ENCODE peak calls at places on chromosomes 3 and 15, in eight cellular contexts. A is AG04450; F is mammary epithelial cell; E is transverse colon; X is stomach; L is uterus; T is CD8-positive, alpha-beta memory T cell; W is osteoblast. O is an unnamed sample. For H3K9me3, the result is how much of the 10 kb centered on the place peaks cover.

GRCh38 chr3:28317438-28318022 is 31.0 kb upstream of the ZCWPW2 start:
- DNase-seq in A (no peak), F (peak), E (peak), X (no peak), L (no peak), T (peak), W (peak), O (no peak)

GRCh38 chr15:95522533-95522932 is 808.0 kb upstream of the NR2F2 start:
- DNase-seq in A (no peak), F (no peak), E (no peak), X (no peak), L (no peak), T (no peak), W (no peak), O (no peak)

GRCh38 chr15:83890584-83890983 is 236.7 kb downstream of the ADAMTSL3 start:
- DNase-seq in A (no peak), F (peak), E (no peak), X (no peak), L (no peak), T (no peak), W (no peak), O (no peak)

GRCh38 chr15:83365370-83365938 is 81.0 kb upstream of the BNC1 start:
- DNase-seq in A (no peak), F (peak), E (peak), X (no peak), L (peak), T (no peak), W (peak), O (no peak)

GRCh38 chr3:134369231-134369741 is 5.0 kb downstream of the AMOTL2 start:
- DNase-seq in A (no peak), F (no peak), E (no peak), X (no peak), L (no peak), T (no peak), W (peak), O (no peak)

GRCh38 chr3:3737511-3737910 is 61.7 kb upstream of the LRRN1 start:
- DNase-seq in A (no peak), F (no peak), E (no peak), X (no peak), L (no peak), T (no peak), W (no peak), O (no peak)

GRCh38 chr3:130741946-130742610 is 4.6 kb downstream of the PIK3R4 start:
- DNase-seq in A (no peak), F (no peak), E (no peak), X (no peak), L (no peak), T (no peak), W (no peak), O (no peak)

GRCh38 chr3:14405120-14405885 is 2.9 kb downstream of the SLC6A6 start:
- DNase-seq in A (no peak), F (no peak), E (no peak), X (no peak), L (peak), T (no peak), W (peak), O (no peak)

GRCh38 chr3:56900801-56901200 is 99.1 kb upstream of the ARHGEF3 start:
- DNase-seq in A (no peak), F (no peak), E (no peak), X (no peak), L (no peak), T (no peak), W (no peak), O (no peak)

DNA sequence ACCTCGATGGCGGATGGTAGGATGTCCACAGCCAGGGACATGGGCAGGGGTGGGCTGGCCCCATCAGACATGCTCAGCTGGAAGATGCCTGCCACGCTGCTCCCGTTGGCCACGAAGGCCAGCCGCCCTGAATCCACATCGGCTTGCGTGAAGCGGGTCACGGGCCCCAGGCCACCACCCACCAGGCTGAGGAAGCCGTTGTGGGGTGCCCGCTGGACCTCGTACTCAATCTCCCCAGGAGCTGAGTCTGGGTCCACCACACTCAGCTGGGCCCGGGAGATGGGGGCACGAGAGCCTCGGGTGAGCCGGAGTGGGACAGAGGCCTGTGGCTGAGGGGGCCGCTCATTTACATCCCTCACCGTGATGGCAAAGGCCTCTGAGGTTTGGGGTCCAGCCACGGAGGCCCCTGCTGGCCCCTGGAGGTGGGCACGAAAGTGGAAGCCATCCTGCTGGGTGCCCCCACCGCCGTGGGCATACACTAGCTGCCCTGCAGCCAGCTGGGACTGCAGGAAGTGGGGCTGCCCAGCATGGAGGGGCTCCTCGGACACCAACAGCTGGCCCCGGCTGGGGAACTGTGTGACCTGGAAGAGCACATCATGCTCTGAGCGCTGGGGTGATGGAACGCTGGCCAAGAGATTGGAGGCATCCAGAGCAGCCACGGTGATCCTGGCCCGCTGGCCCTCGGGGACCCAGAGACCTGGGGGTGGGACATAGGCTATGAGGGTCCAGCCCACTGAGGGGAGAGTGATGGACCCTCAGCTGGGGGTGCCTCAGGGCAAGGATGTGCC is 29.2 kb downstream of the SNX33 start:
- DNase-seq in A (no peak), F (no peak), E (no peak), X (no peak), L (no peak), T (no peak), W (no peak), O (no peak)
- H3K27ac ChIP-seq in A (no peak), F (no peak), E (no peak), X (peak), L (no peak), T (no peak), W (no peak), O (no peak)

DNA sequence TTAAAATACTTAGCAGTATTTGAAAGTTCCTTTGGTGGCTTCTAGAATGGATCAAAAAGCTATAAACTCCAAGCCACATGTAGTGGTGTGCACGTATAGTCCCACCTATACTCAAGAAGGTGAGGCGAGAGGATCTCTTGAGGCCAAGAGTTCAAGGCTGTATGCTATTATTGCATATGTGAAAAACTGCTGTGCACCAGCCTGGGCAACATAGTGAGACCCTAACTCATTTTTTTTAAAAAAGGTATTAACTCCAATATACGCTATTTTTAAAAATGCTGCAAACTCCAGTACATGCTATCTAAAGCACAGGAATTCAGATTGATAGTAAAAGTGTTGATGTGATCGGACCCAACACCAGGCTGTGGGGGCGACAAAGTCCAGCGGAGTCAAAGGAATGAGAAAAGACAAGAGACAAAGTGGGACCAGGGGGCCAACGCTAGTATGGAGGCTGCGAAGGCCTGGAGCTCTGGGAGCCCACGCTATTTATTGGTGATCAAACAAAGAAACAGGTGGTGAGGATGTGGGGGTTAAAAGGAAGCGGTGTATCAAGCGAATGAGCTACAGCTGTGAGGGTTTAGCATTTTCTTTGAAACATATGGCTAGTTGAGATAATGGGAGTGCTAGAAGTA is 66.6 kb downstream of the ARIH1 start:
- DNase-seq in A (no peak), F (no peak), E (no peak), X (no peak), L (no peak), T (no peak), W (no peak), O (no peak)
- H3K9me3 ChIP-seq in A (under half), F (under half), E (under half), X (under half), L (under half), T (under half), W (under half), O (under half)

DNA sequence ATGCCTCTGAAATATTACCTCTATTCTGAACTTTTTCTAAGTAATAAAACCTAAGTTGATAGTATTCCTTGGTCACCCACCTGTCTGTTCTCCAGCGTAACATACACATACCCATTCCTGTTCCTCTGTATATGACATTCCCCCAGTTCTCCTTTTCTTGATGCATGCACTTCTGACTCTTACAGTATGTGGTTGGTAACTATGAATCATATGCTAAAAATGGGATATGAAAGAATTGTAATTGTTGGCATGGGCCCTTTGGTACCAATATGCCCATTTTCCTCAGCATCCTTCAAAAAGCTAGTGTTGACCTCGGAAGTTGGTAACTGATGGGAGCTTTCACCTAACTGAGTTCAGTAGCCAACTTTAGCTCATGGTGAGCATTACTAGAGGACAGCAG is 171.1 kb downstream of the KLHL25 start:
- DNase-seq in A (no peak), F (peak), E (no peak), X (no peak), L (no peak), T (no peak), W (no peak), O (no peak)
- H3K4me3 ChIP-seq in A (no peak), F (no peak), E (peak), X (peak), L (peak), T (no peak), W (no peak), O (peak)

GRCh38 chr15:101521563-101521962 is 32.1 kb upstream of the PCSK6 start:
- DNase-seq in A (no peak), F (no peak), E (no peak), X (no peak), L (no peak), T (no peak), W (no peak), O (no peak)

GRCh38 chr15:101522091-101522490 is 32.6 kb upstream of the PCSK6 start:
- DNase-seq in A (no peak), F (no peak), E (peak), X (no peak), L (no peak), T (no peak), W (peak), O (no peak)

GRCh38 chr15:101522621-101523559 is 33.4 kb upstream of the PCSK6 start:
- DNase-seq in A (no peak), F (no peak), E (no peak), X (no peak), L (no peak), T (no peak), W (peak), O (no peak)

GRCh38 chr15:101520395-101520794 is 30.9 kb upstream of the PCSK6 start:
- DNase-seq in A (no peak), F (no peak), E (no peak), X (no peak), L (no peak), T (no peak), W (peak), O (no peak)

DNA sequence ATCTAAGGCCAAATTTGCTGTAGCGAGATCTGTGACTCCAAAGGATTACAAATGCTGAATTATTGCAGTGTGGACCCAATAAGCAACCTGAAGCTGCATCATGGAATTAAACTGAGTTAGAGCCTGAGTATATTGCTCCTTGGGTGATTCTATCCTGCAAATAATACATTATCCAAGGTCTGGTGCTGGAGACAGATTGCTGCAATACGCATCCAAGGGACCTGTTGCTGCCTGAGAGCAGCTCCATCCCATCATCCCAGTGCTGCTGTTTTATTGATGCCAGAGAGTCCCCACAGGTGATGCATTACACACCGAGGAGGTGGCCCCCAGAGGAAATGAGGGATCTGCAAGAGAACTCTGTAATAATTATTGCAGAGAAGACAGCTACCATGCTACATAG is 31.6 kb upstream of the PCSK6 start:
- DNase-seq in A (no peak), F (no peak), E (no peak), X (no peak), L (no peak), T (no peak), W (no peak), O (no peak)
- H3K27ac ChIP-seq in A (no peak), F (no peak), E (peak), X (no peak), L (no peak), T (no peak), W (no peak), O (no peak)

DNA sequence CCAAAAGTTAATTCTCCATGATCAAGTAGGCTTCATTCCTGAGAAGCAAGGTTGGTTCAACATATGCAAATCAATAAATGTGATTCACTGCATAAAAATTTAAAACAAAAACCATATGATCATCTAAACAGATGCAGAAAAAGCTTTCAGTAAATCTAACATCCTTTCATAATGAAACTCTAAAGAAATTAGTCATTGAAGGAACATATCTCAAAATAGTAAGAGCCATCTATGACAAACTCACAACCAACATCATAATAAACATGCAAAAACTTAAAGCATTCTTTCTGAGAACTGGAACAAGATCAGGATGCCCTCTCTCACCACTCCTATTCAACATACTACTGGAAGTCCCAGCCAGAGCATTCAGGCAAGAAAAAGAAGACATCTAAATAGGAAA is 254.1 kb downstream of the AGBL1 start:
- DNase-seq in A (no peak), F (peak), E (no peak), X (no peak), L (no peak), T (no peak), W (no peak), O (no peak)
- H3K9me3 ChIP-seq in A (under half), F (under half), E (under half), X (under half), L (under half), T (under half), W (under half), O (under half)

GRCh38 chr3:151316267-151316991 is at the start of gene GPR87:
- DNase-seq in A (no peak), F (peak), E (no peak), X (no peak), L (no peak), T (no peak), W (no peak), O (no peak)
- H3K4me3 ChIP-seq in A (no peak), F (peak), E (no peak), X (no peak), L (no peak), T (no peak), W (no peak), O (no peak)

GRCh38 chr3:129620828-129621605 is 14.5 kb upstream of the PLXND1 start:
- DNase-seq in A (no peak), F (no peak), E (no peak), X (no peak), L (no peak), T (no peak), W (peak), O (no peak)
- H3K27ac ChIP-seq in A (no peak), F (no peak), E (no peak), X (no peak), L (no peak), T (no peak), W (no peak), O (peak)

DNA sequence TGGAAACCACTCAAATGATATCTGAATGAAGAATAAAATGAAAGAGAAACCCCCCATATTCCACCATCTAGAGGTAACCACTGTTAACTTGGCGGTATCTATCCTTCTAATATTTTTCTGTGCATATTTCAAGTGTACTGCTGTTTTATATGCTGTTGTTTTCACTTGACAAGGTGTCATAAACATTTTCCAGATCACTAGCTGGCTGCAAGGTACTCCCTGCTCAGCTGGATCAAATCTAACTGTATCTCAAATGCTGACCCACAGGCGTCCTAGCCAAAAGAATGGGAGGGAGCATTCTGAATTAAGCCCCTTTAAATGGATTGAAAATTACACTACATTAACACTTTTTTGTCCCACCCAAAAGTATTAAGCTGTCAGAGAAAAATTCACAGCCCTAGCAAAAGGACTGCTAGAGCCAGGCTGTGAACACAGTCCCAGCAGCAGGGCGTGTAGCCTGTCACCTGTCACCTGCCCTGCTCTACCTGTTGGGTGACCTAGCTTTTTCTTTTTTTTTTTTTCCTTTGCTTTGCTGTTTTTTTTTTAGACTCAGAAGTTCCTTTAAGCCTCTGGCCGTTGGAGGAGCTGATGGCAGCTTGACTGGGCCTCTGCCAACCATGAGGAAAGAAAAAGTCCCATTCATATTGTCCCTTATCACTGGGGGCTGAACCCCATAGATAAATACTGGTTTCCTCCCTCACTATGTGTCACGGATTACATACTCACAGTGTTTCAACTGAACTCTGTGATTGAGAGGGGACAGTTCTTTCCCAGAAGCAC is 93.7 kb upstream of the TSC22D2 start:
- DNase-seq in A (no peak), F (no peak), E (peak), X (peak), L (no peak), T (no peak), W (no peak), O (no peak)
- H3K9me3 ChIP-seq in A (under half), F (under half), E (under half), X (under half), L (under half), T (under half), W (under half), O (under half)

GRCh38 chr3:112639451-112640332 is 1.3 kb downstream of the CCDC80 start:
- DNase-seq in A (no peak), F (no peak), E (no peak), X (no peak), L (peak), T (no peak), W (peak), O (no peak)

GRCh38 chr3:112643621-112644236 is 2.8 kb upstream of the CCDC80 start:
- DNase-seq in A (no peak), F (no peak), E (no peak), X (no peak), L (no peak), T (no peak), W (no peak), O (no peak)

GRCh38 chr3:112642912-112643506 is 2.1 kb upstream of the CCDC80 start:
- DNase-seq in A (peak), F (peak), E (peak), X (peak), L (peak), T (peak), W (peak), O (peak)

GRCh38 chr3:112640333-112640863 is 545 bp downstream of the CCDC80 start:
- DNase-seq in A (peak), F (no peak), E (no peak), X (no peak), L (peak), T (no peak), W (peak), O (peak)

DNA sequence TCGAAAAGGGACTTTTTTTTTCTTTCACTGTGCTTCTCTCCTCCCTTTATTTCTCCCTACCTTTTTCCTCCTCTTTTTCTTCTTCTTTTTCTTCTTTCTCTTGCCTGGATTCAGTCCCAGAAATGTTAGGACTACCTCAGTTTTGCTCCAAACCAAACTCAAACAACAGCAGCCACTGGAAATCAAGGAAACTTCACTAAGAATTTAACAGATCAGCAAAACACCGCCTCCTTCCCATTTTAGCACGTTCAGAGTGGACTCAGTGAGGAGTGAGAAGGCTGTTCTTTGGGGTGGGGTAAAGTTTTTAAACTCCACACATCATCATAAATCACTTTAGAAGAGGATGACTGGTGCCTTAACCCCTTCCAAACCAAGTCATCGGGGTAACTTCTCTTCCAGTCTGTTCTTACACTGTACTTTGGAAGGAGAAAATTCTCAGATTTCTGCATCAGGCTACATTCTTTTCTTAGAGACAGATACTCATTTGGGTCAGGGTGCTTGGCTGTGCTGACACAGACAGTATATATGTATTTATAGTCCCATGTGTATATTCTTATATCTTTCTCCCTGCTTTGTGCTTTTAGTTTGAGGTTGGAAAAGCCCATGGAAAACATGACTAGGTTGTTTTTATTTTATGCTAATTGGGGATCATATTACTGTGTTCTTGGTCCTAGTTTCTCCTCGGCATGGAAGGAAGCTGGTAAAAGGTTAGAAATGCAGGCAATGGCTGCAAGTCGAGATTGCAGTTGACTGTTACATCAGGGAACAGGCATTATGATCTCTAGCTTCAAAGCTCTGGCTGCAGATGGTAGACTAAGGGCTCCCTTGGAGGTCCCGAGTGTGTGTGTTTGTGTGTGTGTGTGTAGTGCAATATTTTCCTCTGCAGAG is at the start of gene CCDC80:
- DNase-seq in A (peak), F (peak), E (no peak), X (no peak), L (peak), T (no peak), W (peak), O (no peak)
- H3K4me3 ChIP-seq in A (peak), F (peak), E (peak), X (peak), L (peak), T (no peak), W (peak), O (peak)